ENCODE peak calls at places on chromosomes 4 and X, in six cellular contexts. F, Q, Y, Z, K and G are unnamed samples. For H3K9me3, the result is how much of the 10 kb centered on the place peaks cover.

GRCh38 chr4:47010347-47011188 is 17.2 kb upstream of the GABRA4 start:
- DNase-seq in Q (no peak), K (no peak), Z (no peak), F (no peak), Y (no peak), G (no peak)

GRCh38 chr4:122652379-122652778 is 31.5 kb upstream of the IL21 start:
- DNase-seq in K (no peak), Z (no peak), Y (peak), Q (peak), F (peak), G (peak)

GRCh38 chr4:143025111-143025704 is 159.5 kb upstream of the USP38 start:
- DNase-seq in K (no peak), Y (peak), Q (no peak), Z (no peak), F (no peak), G (peak)

GRCh38 chr4:80268081-80268823 is 1.8 kb downstream of the FGF5 start:
- DNase-seq in Q (no peak), Z (no peak), Y (no peak), F (peak), K (no peak), G (no peak)

GRCh38 chr4:36386691-36387090 is 105.3 kb downstream of the DTHD1 start:
- DNase-seq in Q (no peak), Z (no peak), Y (no peak), F (no peak), K (no peak), G (no peak)

GRCh38 chr4:80253510-80253909 is 13.0 kb upstream of the FGF5 start:
- DNase-seq in F (no peak), Q (no peak), Z (no peak), Y (no peak), K (no peak), G (no peak)

GRCh38 chr4:139704915-139705485 is 39.4 kb downstream of the MGST2 start:
- DNase-seq in Q (no peak), Z (no peak), F (no peak), K (no peak), Y (no peak), G (no peak)

GRCh38 chr4:138909605-138910004 is 106.0 kb upstream of the NOCT start:
- DNase-seq in Z (no peak), Y (no peak), F (no peak), K (no peak), Q (no peak), G (no peak)

GRCh38 chr4:177573487-177573886 is 131.2 kb upstream of the AGA start:
- DNase-seq in F (no peak), K (no peak), Q (no peak), Z (no peak), Y (no peak), G (no peak)

GRCh38 chrX:8868070-8868795 is 67.0 kb upstream of the FAM9A start:
- DNase-seq in K (no peak), Y (no peak), Z (no peak), F (no peak), Q (no peak), G (no peak)

GRCh38 chr4:95170176-95170575 is 378.6 kb downstream of the UNC5C start:
- DNase-seq in Q (no peak), K (no peak), Y (no peak), Z (no peak), F (no peak), G (no peak)

GRCh38 chr4:91087743-91088142 is 960.5 kb downstream of the CCSER1 start:
- DNase-seq in F (no peak), Y (no peak), Z (no peak), Q (no peak), K (no peak), G (no peak)

GRCh38 chr4:31411606-31412005 is 691.4 kb downstream of the PCDH7 start:
- DNase-seq in F (no peak), K (no peak), Y (no peak), Z (no peak), Q (no peak), G (no peak)

GRCh38 chr4:82493721-82494425 is 63.5 kb downstream of the ENOPH1 start:
- DNase-seq in Y (no peak), K (no peak), F (no peak), Q (no peak), Z (no peak), G (no peak)

GRCh38 chrX:13658602-13659001 is 5.7 kb downstream of the TCEANC start:
- DNase-seq in K (no peak), Z (no peak), Y (no peak), Q (no peak), F (peak), G (no peak)

DNA sequence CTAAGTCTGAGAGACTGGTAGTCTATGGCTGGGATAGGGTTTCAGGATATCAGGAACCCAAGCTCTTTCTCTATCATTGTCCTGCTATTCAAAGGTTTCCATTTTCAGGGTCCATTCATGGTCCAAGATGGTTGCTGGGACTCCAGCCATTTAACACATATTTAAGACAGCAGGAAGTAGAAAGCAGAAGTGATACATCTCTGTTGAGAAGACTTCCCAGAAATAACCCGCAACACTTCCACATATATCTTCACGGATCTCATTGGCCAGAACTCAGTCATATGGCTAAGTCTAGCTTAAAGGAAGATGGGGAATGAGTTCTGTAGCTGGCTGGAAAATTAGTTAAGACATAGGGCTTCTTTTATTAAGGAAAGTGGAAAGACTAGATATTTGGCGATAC is 23.8 kb downstream of the CTSO start:
- DNase-seq in Y (no peak), Z (no peak), K (no peak), F (no peak), Q (no peak), G (no peak)
- H3K4me3 ChIP-seq in Y (no peak), Z (no peak), K (no peak), F (no peak), Q (no peak), G (no peak)

GRCh38 chrX:42515939-42516338 is 262.0 kb downstream of the PPP1R2C start:
- DNase-seq in K (no peak), F (no peak), Y (no peak), Z (no peak), Q (no peak), G (no peak)

GRCh38 chrX:42524374-42524773 is 253.6 kb downstream of the PPP1R2C start:
- DNase-seq in Z (no peak), F (no peak), Q (no peak), K (no peak), Y (no peak), G (no peak)

DNA sequence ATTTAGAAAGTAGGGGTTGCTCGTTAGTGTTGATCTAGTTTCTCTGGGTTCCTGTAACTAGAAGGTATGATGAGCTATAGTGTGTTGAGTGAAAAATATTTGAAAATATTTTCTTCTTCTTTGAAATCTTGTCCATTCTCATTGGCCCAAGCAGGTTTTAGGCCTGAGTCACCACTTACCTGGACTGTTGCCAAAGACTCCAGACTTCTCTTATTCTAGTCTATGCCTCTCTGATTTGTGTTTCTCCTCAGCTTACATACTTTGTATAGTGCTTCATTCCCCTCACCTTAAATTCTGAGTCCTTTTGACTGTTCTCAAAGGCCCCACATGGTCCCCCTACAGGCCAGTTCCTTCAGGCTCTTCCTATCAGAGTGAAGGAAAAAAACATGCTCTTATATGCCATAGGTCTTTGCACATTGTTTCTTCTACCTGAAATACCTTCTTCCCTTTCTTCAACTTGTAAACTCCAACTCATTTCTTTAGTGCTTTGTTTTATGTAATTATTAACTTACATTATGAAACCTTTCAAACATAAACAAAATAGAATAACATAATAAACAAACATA is 258.2 kb downstream of the PPP1R2C start:
- DNase-seq in F (peak), Z (no peak), Y (peak), K (no peak), Q (no peak), G (no peak)
- TF ChIP-seq CTCF in F (no peak), Z (no peak), Y (no peak), K (no peak), Q (no peak), G (peak)

GRCh38 chr4:163191999-163192398 is 25.3 kb upstream of the NAF1 start:
- DNase-seq in F (no peak), Q (no peak), Y (no peak), K (no peak), Z (no peak), G (no peak)

GRCh38 chr4:163195247-163195765 is 28.6 kb upstream of the NAF1 start:
- DNase-seq in Z (no peak), Q (no peak), Y (no peak), K (no peak), F (no peak), G (no peak)

GRCh38 chr4:163193717-163194116 is 27.0 kb upstream of the NAF1 start:
- DNase-seq in F (no peak), Q (no peak), Z (no peak), K (no peak), Y (no peak), G (no peak)

GRCh38 chr4:163196904-163197505 is 30.3 kb upstream of the NAF1 start:
- DNase-seq in Z (no peak), F (no peak), Y (no peak), K (no peak), Q (no peak), G (no peak)

GRCh38 chr4:163194593-163194992 is 27.9 kb upstream of the NAF1 start:
- DNase-seq in Y (no peak), Z (no peak), K (no peak), F (no peak), Q (no peak), G (no peak)
- H3K9me3 ChIP-seq in Y (under half), Z (under half), K (under half), F (under half), Q (under half), G (under half)

GRCh38 chr4:84484274-84484673 is 14.8 kb downstream of the NKX6-1 start:
- DNase-seq in Z (no peak), Y (no peak), F (no peak), K (no peak), Q (no peak), G (no peak)

GRCh38 chr4:84481879-84482245 is 17.2 kb downstream of the NKX6-1 start:
- DNase-seq in Y (no peak), F (no peak), K (no peak), Z (no peak), Q (no peak), G (peak)

GRCh38 chr4:84481077-84481878 is 17.8 kb downstream of the NKX6-1 start:
- DNase-seq in Z (no peak), Y (no peak), K (no peak), F (no peak), Q (no peak), G (no peak)

GRCh38 chr4:84483738-84484137 is 15.4 kb downstream of the NKX6-1 start:
- DNase-seq in Y (no peak), K (no peak), F (no peak), Q (no peak), Z (no peak), G (no peak)

GRCh38 chr4:84482564-84483563 is 16.2 kb downstream of the NKX6-1 start:
- DNase-seq in Z (peak), F (no peak), K (no peak), Y (no peak), Q (peak), G (no peak)
- H3K4me3 ChIP-seq in Z (peak), F (no peak), K (no peak), Y (no peak), Q (peak), G (no peak)

GRCh38 chr4:8163436-8164193 is 5.0 kb upstream of the ABLIM2 start:
- DNase-seq in K (peak), F (no peak), Y (no peak), Z (no peak), Q (no peak), G (no peak)

GRCh38 chr4:8164194-8164565 is 5.6 kb upstream of the ABLIM2 start:
- DNase-seq in Q (no peak), K (peak), Z (no peak), F (no peak), Y (no peak), G (no peak)

GRCh38 chr4:8164687-8165086 is 6.1 kb upstream of the ABLIM2 start:
- DNase-seq in F (no peak), Q (no peak), K (no peak), Z (no peak), Y (no peak), G (no peak)

GRCh38 chr4:8167291-8167690 is 8.7 kb upstream of the ABLIM2 start:
- DNase-seq in F (no peak), Y (peak), Q (no peak), K (no peak), Z (peak), G (no peak)

DNA sequence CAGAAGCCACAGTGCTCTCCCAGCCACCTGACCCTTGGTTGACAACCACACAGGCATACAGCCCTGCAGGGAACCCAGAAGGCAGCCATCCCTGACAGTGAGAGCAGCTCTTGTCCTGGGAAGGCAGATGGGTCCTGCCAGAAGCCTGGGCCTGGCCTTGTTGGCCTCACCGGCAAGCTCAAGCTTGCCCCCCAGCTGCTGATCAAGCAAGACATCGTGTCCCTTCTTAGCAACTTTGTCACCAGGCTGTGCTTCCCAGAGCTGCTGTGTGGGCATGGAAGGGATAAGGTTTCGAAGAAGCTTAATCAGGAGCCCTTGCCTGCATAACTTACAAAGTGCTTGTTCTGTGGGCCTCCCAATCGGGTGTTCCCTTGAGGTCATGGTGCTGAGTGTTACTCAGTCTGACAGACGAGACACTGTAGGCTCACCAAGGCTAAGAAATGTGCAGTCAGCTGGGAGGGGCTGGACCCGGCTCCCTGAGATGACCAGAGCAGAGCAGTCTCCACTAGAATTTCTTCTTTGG is 6.8 kb upstream of the ABLIM2 start:
- DNase-seq in K (no peak), Q (no peak), F (no peak), Z (no peak), Y (no peak), G (peak)
- TF ChIP-seq CTCF in K (no peak), Q (no peak), F (no peak), Z (no peak), Y (no peak), G (peak)

GRCh38 chr4:477686-478085 is 21.3 kb downstream of the ZNF721 start:
- DNase-seq in Z (no peak), F (no peak), K (no peak), Y (no peak), Q (no peak), G (no peak)
- H3K9me3 ChIP-seq in Z (under half), F (under half), K (under half), Y (under half), Q (under half), G (under half)

GRCh38 chr4:69058410-69059059 is 37.7 kb upstream of the UGT2B7 start:
- DNase-seq in Q (no peak), Y (no peak), K (no peak), F (no peak), Z (no peak), G (no peak)
- H3K4me3 ChIP-seq in Q (no peak), Y (no peak), K (no peak), F (no peak), Z (no peak), G (no peak)